ENCODE peak calls at places on chromosomes 6 and 20, in ten cellular contexts. I, O, Z, E, X, A, U, V, S and C are unnamed samples.

GRCh38 chr6:31092769-31093505 is 19.4 kb downstream of the C6orf15 start:
- DNase-seq in I (no peak), O (no peak), Z (no peak), E (no peak), X (no peak), A (no peak), U (peak; percentile 43), V (no peak), S (no peak), C (peak; percentile 21)

GRCh38 chr20:34343458-34344255 is 19.4 kb upstream of the ITCH start:
- DNase-seq in I (no peak), O (no peak), Z (no peak), E (no peak), X (no peak), A (no peak), U (no peak), V (no peak), S (no peak), C (no peak)

GRCh38 chr20:15942130-15942529 is 631.1 kb downstream of the KIF16B start:
- DNase-seq in I (no peak), O (no peak), Z (no peak), E (peak; percentile 17), X (no peak), A (peak; percentile 7), U (no peak), V (no peak), S (no peak), C (no peak)

GRCh38 chr6:144413418-144413817 is 128.3 kb downstream of the UTRN start:
- DNase-seq in I (no peak), O (no peak), Z (no peak), E (no peak), X (no peak), A (peak; percentile 77), U (peak; percentile 34), V (no peak), S (no peak), C (peak; percentile 50)

GRCh38 chr6:5509106-5509505 is 247.8 kb downstream of the FARS2 start:
- DNase-seq in I (peak; percentile 54), O (no peak), Z (no peak), E (no peak), X (no peak), A (no peak), U (no peak), V (no peak), S (no peak), C (no peak)

GRCh38 chr20:59726196-59726595 is 121.9 kb downstream of the PHACTR3 start:
- DNase-seq in I (no peak), O (no peak), Z (no peak), E (no peak), X (no peak), A (no peak), U (no peak), V (no peak), S (peak; percentile 21), C (no peak)

GRCh38 chr6:157537518-157537917 is 156.5 kb downstream of the ZDHHC14 start:
- DNase-seq in I (no peak), O (no peak), Z (no peak), E (peak; percentile 23), X (no peak), A (no peak), U (no peak), V (no peak), S (no peak), C (peak; percentile 5)

GRCh38 chr6:41638002-41638800 is at the start of gene MDFI:
- DNase-seq in I (peak; percentile 37), O (peak; percentile 73), Z (no peak), E (no peak), X (no peak), A (no peak), U (no peak), V (peak; percentile 36), S (no peak), C (no peak)

GRCh38 chr6:3750324-3751018 is 1.0 kb downstream of the PXDC1 start:
- DNase-seq in I (peak; percentile 90), O (peak; percentile 82), Z (peak; percentile 93), E (peak; percentile 82), X (no peak), A (peak; percentile 68), U (peak; percentile 76), V (peak; percentile 87), S (peak; percentile 89), C (peak; percentile 87)

GRCh38 chr6:141451508-141452353 is 681.0 kb upstream of the GJE1 start:
- DNase-seq in I (no peak), O (peak; percentile 21), Z (no peak), E (peak; percentile 92), X (no peak), A (peak; percentile 85), U (peak; percentile 62), V (no peak), S (no peak), C (peak; percentile 45)

GRCh38 chr6:40630046-40630445 is 42.9 kb upstream of the LRFN2 start:
- DNase-seq in I (no peak), O (no peak), Z (no peak), E (no peak), X (no peak), A (no peak), U (no peak), V (no peak), S (no peak), C (no peak)

GRCh38 chr20:5719861-5720401 is 30.3 kb upstream of the SHLD1 start:
- DNase-seq in I (no peak), O (peak; percentile 59), Z (no peak), E (no peak), X (no peak), A (peak; percentile 84), U (peak; percentile 65), V (no peak), S (no peak), C (no peak)

GRCh38 chr20:5864873-5865582 is 85.3 kb downstream of the TRMT6 start:
- DNase-seq in I (no peak), O (peak; percentile 81), Z (no peak), E (peak; percentile 45), X (no peak), A (peak; percentile 73), U (peak; percentile 83), V (no peak), S (no peak), C (peak; percentile 74)

GRCh38 chr6:37077459-37078296 is 72.2 kb downstream of the FGD2 start:
- DNase-seq in I (peak; percentile 77), O (peak; percentile 98), Z (no peak), E (peak; percentile 99), X (no peak), A (peak; percentile 97), U (peak; percentile 93), V (peak; percentile 92), S (peak; percentile 80), C (peak; percentile 99)

DNA sequence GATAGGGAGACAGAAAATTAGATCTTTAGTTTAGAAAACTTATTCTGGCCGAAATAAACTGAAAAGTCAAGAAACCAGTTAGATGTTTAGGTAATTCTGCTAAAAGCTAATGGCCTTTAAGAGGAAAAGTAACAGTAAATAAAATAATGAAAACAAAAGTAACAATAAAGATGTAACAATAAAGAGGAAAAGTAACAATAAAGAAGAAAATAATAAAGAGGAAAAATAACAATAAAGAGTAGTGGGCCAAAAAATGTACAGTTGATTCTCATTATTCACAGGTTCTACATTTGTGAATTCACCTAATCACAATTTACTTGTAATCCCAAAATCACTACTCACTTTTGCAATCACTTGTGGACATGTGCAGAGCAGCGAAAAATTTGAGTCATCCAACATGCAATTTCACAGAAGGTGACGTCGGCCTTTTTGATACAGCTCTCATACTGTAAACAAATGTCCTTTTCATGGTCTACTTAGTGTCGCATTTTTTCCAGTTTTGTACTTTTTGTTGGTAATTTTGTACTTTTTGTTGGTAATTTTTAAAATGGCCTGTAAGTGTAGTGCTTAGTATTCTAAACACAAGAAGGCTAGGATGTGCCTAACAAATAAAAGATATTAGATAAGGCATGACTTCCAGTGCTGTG is 24.0 kb downstream of the HBS1L start:
- DNase-seq in I (no peak), O (peak; percentile 53), Z (no peak), E (peak; percentile 16), X (no peak), A (peak; percentile 64), U (peak; percentile 42), V (no peak), S (no peak), C (peak; percentile 30)
- H3K4me3 ChIP-seq in I (no peak overlapping the region), O (no peak overlapping the region), Z (no peak overlapping the region), E (no peak overlapping the region), X (no peak overlapping the region), A (no peak overlapping the region), U (no peak overlapping the region), V (no peak overlapping the region), S (no peak overlapping the region), C (no peak overlapping the region)

DNA sequence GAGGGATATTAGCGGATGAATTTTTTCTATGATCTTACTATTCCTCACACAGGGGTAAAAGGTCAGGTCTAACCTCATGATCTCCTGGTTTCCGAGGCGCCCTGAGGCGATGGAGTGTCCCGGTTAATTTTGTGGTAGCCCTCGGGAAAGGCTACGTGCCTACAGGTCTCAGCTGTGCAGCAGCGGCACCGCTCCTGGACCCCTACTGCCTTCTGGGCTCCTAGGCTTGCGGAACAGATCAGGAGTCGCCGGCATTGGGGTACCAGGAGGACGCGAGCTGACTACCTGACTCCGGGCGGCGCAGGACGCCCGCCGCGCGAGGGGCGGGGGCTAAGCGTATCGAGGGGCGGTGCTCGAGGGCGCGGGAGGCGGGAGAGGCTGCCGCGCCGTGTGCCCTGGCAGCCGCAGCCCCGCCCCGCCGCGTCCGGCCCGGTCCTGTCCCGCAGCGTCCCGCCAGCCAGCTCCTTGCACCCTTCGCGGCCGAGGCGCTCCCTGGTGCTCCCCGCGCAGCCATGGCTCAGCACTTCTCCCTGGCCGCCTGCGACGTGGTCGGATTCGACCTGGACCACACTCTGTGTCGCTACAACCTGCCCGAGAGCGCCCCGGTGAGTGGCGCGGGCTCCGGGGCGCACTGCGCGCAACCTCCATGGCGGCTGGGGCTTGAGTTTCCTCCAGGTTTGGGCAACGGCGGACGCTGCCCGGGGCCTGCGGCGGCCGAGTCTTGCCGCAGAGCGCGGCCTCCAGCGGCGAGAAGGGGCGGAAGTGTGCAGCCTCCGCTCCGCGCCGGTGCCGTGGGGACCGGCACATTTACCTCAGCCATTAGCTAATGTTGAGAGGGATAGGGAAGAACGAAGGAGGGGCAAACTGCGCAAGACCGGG is at the start of gene NT5DC1:
- DNase-seq in I (peak; percentile 86), O (peak; percentile 81), Z (peak; percentile 94), E (peak; percentile 59), X (peak; percentile 13), A (peak; percentile 58), U (peak; percentile 71), V (peak; percentile 79), S (peak; percentile 91), C (peak; percentile 64)
- TF ChIP-seq CTCF in I (peak; percentile 35), O (peak; percentile 34), Z (peak; percentile 21), E (peak; percentile 10), X (peak; percentile 51), A (no peak), U (no peak), V (no peak), S (no peak), C (peak; percentile 41)

DNA sequence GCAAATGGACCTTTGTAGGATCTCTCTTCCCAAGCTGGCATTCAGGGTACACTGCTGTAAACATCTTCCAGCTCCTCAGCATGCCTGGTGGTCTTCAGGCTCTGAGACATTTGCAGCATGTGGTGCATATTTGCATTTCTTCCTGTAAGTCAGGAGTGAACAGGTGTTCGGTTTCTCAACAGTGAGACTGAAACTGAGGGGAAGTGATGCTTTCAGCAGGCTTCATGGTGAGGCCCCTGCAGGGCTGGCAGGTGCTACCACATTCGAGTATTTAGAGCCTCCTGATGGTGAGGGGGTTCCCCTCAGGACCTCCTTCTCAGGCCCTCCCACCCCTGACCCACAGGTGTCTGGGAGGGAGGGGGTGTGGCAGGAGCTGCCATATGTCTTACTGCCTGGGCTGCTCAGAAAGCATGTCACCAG is 15.1 kb downstream of the MYBL2 start:
- DNase-seq in I (no peak), O (no peak), Z (no peak), E (no peak), X (no peak), A (no peak), U (no peak), V (no peak), S (no peak), C (no peak)
- H3K4me3 ChIP-seq in I (no peak overlapping the region), O (no peak overlapping the region), Z (no peak overlapping the region), E (no peak overlapping the region), X (no peak overlapping the region), A (no peak overlapping the region), U (no peak overlapping the region), V (no peak overlapping the region), S (no peak overlapping the region), C (no peak overlapping the region)

GRCh38 chr6:72042088-72042487 is 155.7 kb downstream of the RIMS1 start:
- DNase-seq in I (no peak), O (no peak), Z (no peak), E (peak; percentile 46), X (no peak), A (no peak), U (no peak), V (no peak), S (no peak), C (peak; percentile 1)
- TF ChIP-seq CTCF in I (peak; percentile 6), O (no peak), Z (no peak), E (peak; percentile 51), X (no peak), A (no peak), U (no peak), V (no peak), S (no peak), C (peak; percentile 10)